ENCODE peak calls at places on chromosomes 13 and 19, in nine cellular contexts. One of them, this sample, is unnamed.
A peak's percentile ranks its signal among the peaks of the same experiment; 100 is the strongest.

GRCh38 chr19:6210091-6210490 is 69.7 kb downstream of the MLLT1 start:
- DNase-seq in cardiac muscle cell: no peak
- DNase-seq in BE2C: no peak
- DNase-seq in neural crest cell: no peak
- DNase-seq in activated CD4-positive, alpha-beta T cell treated with anti-CD3 and anti-CD28 coated beads for 1 hour: no peak
- DNase-seq in HL-60: no peak
- DNase-seq in NCI-H1930: no peak
- DNase-seq in stimulated activated CD4-positive, alpha-beta T cell treated with anti-CD3 and anti-CD28 coated beads, Interleukin-4, amount 100 ng/mL, for 1 hour: no peak
- DNase-seq in cortex of kidney: no peak
- DNase-seq in this sample: no peak

GRCh38 chr13:48155850-48156249 is 60.9 kb upstream of the MED4 start:
- DNase-seq in NCI-H1930: no peak
- DNase-seq in activated CD4-positive, alpha-beta T cell treated with anti-CD3 and anti-CD28 coated beads for 1 hour: no peak
- DNase-seq in neural crest cell: no peak
- DNase-seq in BE2C: no peak
- DNase-seq in HL-60: peak; percentile 76
- DNase-seq in cardiac muscle cell: no peak
- DNase-seq in stimulated activated CD4-positive, alpha-beta T cell treated with anti-CD3 and anti-CD28 coated beads, Interleukin-4, amount 100 ng/mL, for 1 hour: no peak
- DNase-seq in cortex of kidney: no peak
- DNase-seq in this sample: no peak

GRCh38 chr19:50191270-50191669 is 12.2 kb upstream of the MYH14 start:
- DNase-seq in activated CD4-positive, alpha-beta T cell treated with anti-CD3 and anti-CD28 coated beads for 1 hour: no peak
- DNase-seq in cortex of kidney: no peak
- DNase-seq in neural crest cell: no peak
- DNase-seq in stimulated activated CD4-positive, alpha-beta T cell treated with anti-CD3 and anti-CD28 coated beads, Interleukin-4, amount 100 ng/mL, for 1 hour: no peak
- DNase-seq in cardiac muscle cell: no peak
- DNase-seq in BE2C: no peak
- DNase-seq in HL-60: no peak
- DNase-seq in NCI-H1930: no peak
- DNase-seq in this sample: no peak

GRCh38 chr13:39327080-39327479 is 275.9 kb downstream of the LHFPL6 start:
- DNase-seq in cardiac muscle cell: no peak
- DNase-seq in cortex of kidney: no peak
- DNase-seq in NCI-H1930: no peak
- DNase-seq in HL-60: no peak
- DNase-seq in neural crest cell: no peak
- DNase-seq in BE2C: no peak
- DNase-seq in stimulated activated CD4-positive, alpha-beta T cell treated with anti-CD3 and anti-CD28 coated beads, Interleukin-4, amount 100 ng/mL, for 1 hour: no peak
- DNase-seq in activated CD4-positive, alpha-beta T cell treated with anti-CD3 and anti-CD28 coated beads for 1 hour: no peak
- DNase-seq in this sample: no peak

GRCh38 chr13:35649162-35649561 is 172.7 kb upstream of the MAB21L1 start:
- DNase-seq in cardiac muscle cell: no peak
- DNase-seq in cortex of kidney: no peak
- DNase-seq in stimulated activated CD4-positive, alpha-beta T cell treated with anti-CD3 and anti-CD28 coated beads, Interleukin-4, amount 100 ng/mL, for 1 hour: no peak
- DNase-seq in neural crest cell: no peak
- DNase-seq in activated CD4-positive, alpha-beta T cell treated with anti-CD3 and anti-CD28 coated beads for 1 hour: no peak
- DNase-seq in HL-60: no peak
- DNase-seq in BE2C: no peak
- DNase-seq in NCI-H1930: no peak
- DNase-seq in this sample: no peak

GRCh38 chr13:62040078-62040477 is 624.4 kb upstream of the PCDH20 start:
- DNase-seq in activated CD4-positive, alpha-beta T cell treated with anti-CD3 and anti-CD28 coated beads for 1 hour: no peak
- DNase-seq in NCI-H1930: no peak
- DNase-seq in neural crest cell: no peak
- DNase-seq in BE2C: no peak
- DNase-seq in stimulated activated CD4-positive, alpha-beta T cell treated with anti-CD3 and anti-CD28 coated beads, Interleukin-4, amount 100 ng/mL, for 1 hour: no peak
- DNase-seq in cardiac muscle cell: no peak
- DNase-seq in HL-60: no peak
- DNase-seq in cortex of kidney: no peak
- DNase-seq in this sample: no peak

GRCh38 chr13:100608906-100609305 is 20.3 kb upstream of the GGACT start:
- DNase-seq in activated CD4-positive, alpha-beta T cell treated with anti-CD3 and anti-CD28 coated beads for 1 hour: no peak
- DNase-seq in cardiac muscle cell: no peak
- DNase-seq in BE2C: no peak
- DNase-seq in stimulated activated CD4-positive, alpha-beta T cell treated with anti-CD3 and anti-CD28 coated beads, Interleukin-4, amount 100 ng/mL, for 1 hour: no peak
- DNase-seq in neural crest cell: no peak
- DNase-seq in cortex of kidney: no peak
- DNase-seq in NCI-H1930: no peak
- DNase-seq in HL-60: peak; percentile 55
- DNase-seq in this sample: no peak

GRCh38 chr13:50365683-50366391 is 350.6 kb downstream of the KCNRG start:
- DNase-seq in BE2C: no peak
- DNase-seq in activated CD4-positive, alpha-beta T cell treated with anti-CD3 and anti-CD28 coated beads for 1 hour: peak; percentile 14
- DNase-seq in NCI-H1930: no peak
- DNase-seq in HL-60: no peak
- DNase-seq in cardiac muscle cell: no peak
- DNase-seq in cortex of kidney: no peak
- DNase-seq in neural crest cell: no peak
- DNase-seq in stimulated activated CD4-positive, alpha-beta T cell treated with anti-CD3 and anti-CD28 coated beads, Interleukin-4, amount 100 ng/mL, for 1 hour: peak; percentile 29
- DNase-seq in this sample: no peak

GRCh38 chr13:102299366-102299765 is 102.5 kb downstream of the FGF14 start:
- DNase-seq in HL-60: no peak
- DNase-seq in BE2C: no peak
- DNase-seq in stimulated activated CD4-positive, alpha-beta T cell treated with anti-CD3 and anti-CD28 coated beads, Interleukin-4, amount 100 ng/mL, for 1 hour: no peak
- DNase-seq in NCI-H1930: no peak
- DNase-seq in cortex of kidney: no peak
- DNase-seq in neural crest cell: no peak
- DNase-seq in activated CD4-positive, alpha-beta T cell treated with anti-CD3 and anti-CD28 coated beads for 1 hour: no peak
- DNase-seq in cardiac muscle cell: no peak
- DNase-seq in this sample: no peak

GRCh38 chr13:102879793-102880499 is 34.1 kb downstream of the ERCC5 start:
- DNase-seq in stimulated activated CD4-positive, alpha-beta T cell treated with anti-CD3 and anti-CD28 coated beads, Interleukin-4, amount 100 ng/mL, for 1 hour: no peak
- DNase-seq in cardiac muscle cell: no peak
- DNase-seq in BE2C: no peak
- DNase-seq in activated CD4-positive, alpha-beta T cell treated with anti-CD3 and anti-CD28 coated beads for 1 hour: no peak
- DNase-seq in NCI-H1930: no peak
- DNase-seq in cortex of kidney: no peak
- DNase-seq in neural crest cell: no peak
- DNase-seq in HL-60: no peak
- DNase-seq in this sample: no peak

GRCh38 chr19:17402982-17403855 is 2.2 kb downstream of the BST2 start:
- DNase-seq in HL-60: no peak
- DNase-seq in stimulated activated CD4-positive, alpha-beta T cell treated with anti-CD3 and anti-CD28 coated beads, Interleukin-4, amount 100 ng/mL, for 1 hour: peak; percentile 59
- DNase-seq in cardiac muscle cell: peak; percentile 75
- DNase-seq in activated CD4-positive, alpha-beta T cell treated with anti-CD3 and anti-CD28 coated beads for 1 hour: peak; percentile 41
- DNase-seq in BE2C: peak; percentile 80
- DNase-seq in NCI-H1930: no peak
- DNase-seq in cortex of kidney: no peak
- DNase-seq in neural crest cell: peak; percentile 57
- DNase-seq in this sample: no peak

GRCh38 chr19:47049307-47049700 is 880 bp upstream of the TMEM160 start:
- DNase-seq in stimulated activated CD4-positive, alpha-beta T cell treated with anti-CD3 and anti-CD28 coated beads, Interleukin-4, amount 100 ng/mL, for 1 hour: no peak
- DNase-seq in cardiac muscle cell: no peak
- DNase-seq in BE2C: no peak
- DNase-seq in HL-60: no peak
- DNase-seq in activated CD4-positive, alpha-beta T cell treated with anti-CD3 and anti-CD28 coated beads for 1 hour: no peak
- DNase-seq in cortex of kidney: no peak
- DNase-seq in neural crest cell: no peak
- DNase-seq in NCI-H1930: no peak
- DNase-seq in this sample: no peak

GRCh38 chr13:109787135-109787954 is 962 bp upstream of the IRS2 start:
- DNase-seq in activated CD4-positive, alpha-beta T cell treated with anti-CD3 and anti-CD28 coated beads for 1 hour: no peak
- DNase-seq in HL-60: no peak
- DNase-seq in stimulated activated CD4-positive, alpha-beta T cell treated with anti-CD3 and anti-CD28 coated beads, Interleukin-4, amount 100 ng/mL, for 1 hour: no peak
- DNase-seq in BE2C: peak; percentile 59
- DNase-seq in cardiac muscle cell: peak; percentile 77
- DNase-seq in cortex of kidney: no peak
- DNase-seq in neural crest cell: peak; percentile 46
- DNase-seq in NCI-H1930: peak; percentile 59
- DNase-seq in this sample: no peak

GRCh38 chr19:45790942-45791341 is 1.7 kb downstream of the DMWD start:
- DNase-seq in cardiac muscle cell: no peak
- DNase-seq in NCI-H1930: no peak
- DNase-seq in neural crest cell: no peak
- DNase-seq in activated CD4-positive, alpha-beta T cell treated with anti-CD3 and anti-CD28 coated beads for 1 hour: no peak
- DNase-seq in cortex of kidney: no peak
- DNase-seq in stimulated activated CD4-positive, alpha-beta T cell treated with anti-CD3 and anti-CD28 coated beads, Interleukin-4, amount 100 ng/mL, for 1 hour: no peak
- DNase-seq in HL-60: peak; percentile 62
- DNase-seq in BE2C: no peak
- DNase-seq in this sample: no peak

GRCh38 chr13:113448885-113449692 is 4.2 kb downstream of the ADPRHL1 start:
- DNase-seq in HL-60: no peak
- DNase-seq in cardiac muscle cell: no peak
- DNase-seq in cortex of kidney: no peak
- DNase-seq in neural crest cell: no peak
- DNase-seq in BE2C: no peak
- DNase-seq in stimulated activated CD4-positive, alpha-beta T cell treated with anti-CD3 and anti-CD28 coated beads, Interleukin-4, amount 100 ng/mL, for 1 hour: no peak
- DNase-seq in NCI-H1930: peak; percentile 98
- DNase-seq in activated CD4-positive, alpha-beta T cell treated with anti-CD3 and anti-CD28 coated beads for 1 hour: no peak
- DNase-seq in this sample: no peak

GRCh38 chr19:31177230-31177629 is 172.0 kb downstream of the TSHZ3 start:
- DNase-seq in BE2C: no peak
- DNase-seq in neural crest cell: no peak
- DNase-seq in stimulated activated CD4-positive, alpha-beta T cell treated with anti-CD3 and anti-CD28 coated beads, Interleukin-4, amount 100 ng/mL, for 1 hour: no peak
- DNase-seq in cortex of kidney: no peak
- DNase-seq in activated CD4-positive, alpha-beta T cell treated with anti-CD3 and anti-CD28 coated beads for 1 hour: no peak
- DNase-seq in cardiac muscle cell: no peak
- DNase-seq in NCI-H1930: no peak
- DNase-seq in HL-60: no peak
- DNase-seq in this sample: no peak

GRCh38 chr13:30172593-30173300 is 134.6 kb downstream of the KATNAL1 start:
- DNase-seq in stimulated activated CD4-positive, alpha-beta T cell treated with anti-CD3 and anti-CD28 coated beads, Interleukin-4, amount 100 ng/mL, for 1 hour: no peak
- DNase-seq in NCI-H1930: no peak
- DNase-seq in HL-60: peak; percentile 25
- DNase-seq in cortex of kidney: no peak
- DNase-seq in cardiac muscle cell: no peak
- DNase-seq in BE2C: no peak
- DNase-seq in activated CD4-positive, alpha-beta T cell treated with anti-CD3 and anti-CD28 coated beads for 1 hour: no peak
- DNase-seq in neural crest cell: no peak
- DNase-seq in this sample: no peak

GRCh38 chr19:16571689-16572331 is 405 bp downstream of the SLC35E1 start:
- DNase-seq in cardiac muscle cell: no peak
- DNase-seq in HL-60: peak; percentile 62
- DNase-seq in neural crest cell: peak; percentile 20
- DNase-seq in BE2C: peak; percentile 30
- DNase-seq in NCI-H1930: no peak
- DNase-seq in stimulated activated CD4-positive, alpha-beta T cell treated with anti-CD3 and anti-CD28 coated beads, Interleukin-4, amount 100 ng/mL, for 1 hour: peak; percentile 32
- DNase-seq in activated CD4-positive, alpha-beta T cell treated with anti-CD3 and anti-CD28 coated beads for 1 hour: no peak
- DNase-seq in cortex of kidney: no peak
- DNase-seq in this sample: no peak

GRCh38 chr19:49339364-49340068 is 4.3 kb downstream of the CD37 start:
- DNase-seq in activated CD4-positive, alpha-beta T cell treated with anti-CD3 and anti-CD28 coated beads for 1 hour: no peak
- DNase-seq in stimulated activated CD4-positive, alpha-beta T cell treated with anti-CD3 and anti-CD28 coated beads, Interleukin-4, amount 100 ng/mL, for 1 hour: no peak
- DNase-seq in BE2C: peak; percentile 65
- DNase-seq in neural crest cell: peak; percentile 50
- DNase-seq in NCI-H1930: peak; percentile 87
- DNase-seq in cortex of kidney: no peak
- DNase-seq in HL-60: no peak
- DNase-seq in cardiac muscle cell: peak; percentile 95
- DNase-seq in this sample: peak; percentile 93

GRCh38 chr13:53775807-53776206 is 747.2 kb downstream of the OLFM4 start:
- DNase-seq in stimulated activated CD4-positive, alpha-beta T cell treated with anti-CD3 and anti-CD28 coated beads, Interleukin-4, amount 100 ng/mL, for 1 hour: no peak
- DNase-seq in HL-60: no peak
- DNase-seq in NCI-H1930: no peak
- DNase-seq in cardiac muscle cell: no peak
- DNase-seq in neural crest cell: no peak
- DNase-seq in cortex of kidney: no peak
- DNase-seq in activated CD4-positive, alpha-beta T cell treated with anti-CD3 and anti-CD28 coated beads for 1 hour: no peak
- DNase-seq in BE2C: no peak
- DNase-seq in this sample: no peak

GRCh38 chr13:51222510-51223283 is 499 bp downstream of the FAM124A start:
- DNase-seq in BE2C: peak; percentile 49
- DNase-seq in activated CD4-positive, alpha-beta T cell treated with anti-CD3 and anti-CD28 coated beads for 1 hour: no peak
- DNase-seq in NCI-H1930: peak; percentile 39
- DNase-seq in neural crest cell: peak; percentile 55
- DNase-seq in HL-60: no peak
- DNase-seq in stimulated activated CD4-positive, alpha-beta T cell treated with anti-CD3 and anti-CD28 coated beads, Interleukin-4, amount 100 ng/mL, for 1 hour: no peak
- DNase-seq in cardiac muscle cell: peak; percentile 35
- DNase-seq in cortex of kidney: no peak
- DNase-seq in this sample: no peak

GRCh38 chr13:39330504-39330903 is 272.5 kb downstream of the LHFPL6 start:
- DNase-seq in NCI-H1930: no peak
- DNase-seq in cardiac muscle cell: no peak
- DNase-seq in activated CD4-positive, alpha-beta T cell treated with anti-CD3 and anti-CD28 coated beads for 1 hour: no peak
- DNase-seq in neural crest cell: no peak
- DNase-seq in stimulated activated CD4-positive, alpha-beta T cell treated with anti-CD3 and anti-CD28 coated beads, Interleukin-4, amount 100 ng/mL, for 1 hour: no peak
- DNase-seq in BE2C: no peak
- DNase-seq in cortex of kidney: no peak
- DNase-seq in HL-60: no peak
- DNase-seq in this sample: no peak

GRCh38 chr19:29737461-29738000 is 22.5 kb upstream of the C19orf12 start:
- DNase-seq in neural crest cell: no peak
- DNase-seq in cortex of kidney: no peak
- DNase-seq in BE2C: no peak
- DNase-seq in cardiac muscle cell: no peak
- DNase-seq in HL-60: no peak
- DNase-seq in NCI-H1930: no peak
- DNase-seq in activated CD4-positive, alpha-beta T cell treated with anti-CD3 and anti-CD28 coated beads for 1 hour: no peak
- DNase-seq in stimulated activated CD4-positive, alpha-beta T cell treated with anti-CD3 and anti-CD28 coated beads, Interleukin-4, amount 100 ng/mL, for 1 hour: no peak
- DNase-seq in this sample: no peak

GRCh38 chr13:80497978-80498377 is 157.1 kb upstream of the SPRY2 start:
- DNase-seq in cortex of kidney: no peak
- DNase-seq in cardiac muscle cell: no peak
- DNase-seq in NCI-H1930: no peak
- DNase-seq in activated CD4-positive, alpha-beta T cell treated with anti-CD3 and anti-CD28 coated beads for 1 hour: no peak
- DNase-seq in stimulated activated CD4-positive, alpha-beta T cell treated with anti-CD3 and anti-CD28 coated beads, Interleukin-4, amount 100 ng/mL, for 1 hour: no peak
- DNase-seq in neural crest cell: no peak
- DNase-seq in BE2C: no peak
- DNase-seq in HL-60: no peak
- DNase-seq in this sample: no peak

GRCh38 chr19:13597625-13598024 is 91.3 kb upstream of the CACNA1A start:
- DNase-seq in stimulated activated CD4-positive, alpha-beta T cell treated with anti-CD3 and anti-CD28 coated beads, Interleukin-4, amount 100 ng/mL, for 1 hour: peak; percentile 37
- DNase-seq in BE2C: peak; percentile 50
- DNase-seq in HL-60: peak; percentile 28
- DNase-seq in NCI-H1930: peak; percentile 30
- DNase-seq in neural crest cell: peak; percentile 36
- DNase-seq in cortex of kidney: no peak
- DNase-seq in activated CD4-positive, alpha-beta T cell treated with anti-CD3 and anti-CD28 coated beads for 1 hour: peak; percentile 21
- DNase-seq in cardiac muscle cell: peak; percentile 68
- DNase-seq in this sample: no peak

GRCh38 chr13:47594833-47595232 is 406.2 kb downstream of the SUCLA2 start:
- DNase-seq in neural crest cell: no peak
- DNase-seq in activated CD4-positive, alpha-beta T cell treated with anti-CD3 and anti-CD28 coated beads for 1 hour: no peak
- DNase-seq in cortex of kidney: no peak
- DNase-seq in HL-60: peak; percentile 27
- DNase-seq in cardiac muscle cell: no peak
- DNase-seq in NCI-H1930: no peak
- DNase-seq in stimulated activated CD4-positive, alpha-beta T cell treated with anti-CD3 and anti-CD28 coated beads, Interleukin-4, amount 100 ng/mL, for 1 hour: no peak
- DNase-seq in BE2C: no peak
- DNase-seq in this sample: no peak

GRCh38 chr19:14566712-14567077 is 5.2 kb downstream of the NDUFB7 start:
- DNase-seq in cortex of kidney: no peak
- DNase-seq in HL-60: no peak
- DNase-seq in neural crest cell: no peak
- DNase-seq in cardiac muscle cell: no peak
- DNase-seq in activated CD4-positive, alpha-beta T cell treated with anti-CD3 and anti-CD28 coated beads for 1 hour: no peak
- DNase-seq in BE2C: no peak
- DNase-seq in NCI-H1930: no peak
- DNase-seq in stimulated activated CD4-positive, alpha-beta T cell treated with anti-CD3 and anti-CD28 coated beads, Interleukin-4, amount 100 ng/mL, for 1 hour: no peak
- DNase-seq in this sample: no peak

GRCh38 chr19:33438016-33438671 is 64.6 kb downstream of the CEBPG start:
- DNase-seq in cortex of kidney: no peak
- DNase-seq in HL-60: no peak
- DNase-seq in BE2C: peak; percentile 94
- DNase-seq in stimulated activated CD4-positive, alpha-beta T cell treated with anti-CD3 and anti-CD28 coated beads, Interleukin-4, amount 100 ng/mL, for 1 hour: no peak
- DNase-seq in NCI-H1930: no peak
- DNase-seq in neural crest cell: no peak
- DNase-seq in activated CD4-positive, alpha-beta T cell treated with anti-CD3 and anti-CD28 coated beads for 1 hour: no peak
- DNase-seq in cardiac muscle cell: no peak
- DNase-seq in this sample: no peak

GRCh38 chr13:108877300-108877699 is 247.9 kb downstream of the MYO16 start:
- DNase-seq in cardiac muscle cell: peak; percentile 20
- DNase-seq in stimulated activated CD4-positive, alpha-beta T cell treated with anti-CD3 and anti-CD28 coated beads, Interleukin-4, amount 100 ng/mL, for 1 hour: no peak
- DNase-seq in BE2C: no peak
- DNase-seq in neural crest cell: no peak
- DNase-seq in cortex of kidney: no peak
- DNase-seq in activated CD4-positive, alpha-beta T cell treated with anti-CD3 and anti-CD28 coated beads for 1 hour: no peak
- DNase-seq in HL-60: no peak
- DNase-seq in NCI-H1930: no peak
- DNase-seq in this sample: no peak

GRCh38 chr13:113151745-113152707 is 6.4 kb upstream of the PROZ start:
- DNase-seq in neural crest cell: no peak
- DNase-seq in BE2C: no peak
- DNase-seq in NCI-H1930: no peak
- DNase-seq in HL-60: no peak
- DNase-seq in cardiac muscle cell: no peak
- DNase-seq in cortex of kidney: no peak
- DNase-seq in stimulated activated CD4-positive, alpha-beta T cell treated with anti-CD3 and anti-CD28 coated beads, Interleukin-4, amount 100 ng/mL, for 1 hour: peak; percentile 28
- DNase-seq in activated CD4-positive, alpha-beta T cell treated with anti-CD3 and anti-CD28 coated beads for 1 hour: no peak
- DNase-seq in this sample: peak; percentile 87

This sample was measured in vagina.